ENCODE peak calls at places on chromosomes 4 and X, in four cellular contexts. One of them, this sample, is unnamed. For H3K27me3 and H3K4me1, the result is how much of the 10 kb centered on the place peaks cover.

GRCh38 chr4:121648518-121648917 is 48.3 kb downstream of the ANXA5 start:
- DNase-seq in stomach: no peak
- DNase-seq in endodermal cell: no peak
- DNase-seq in heart left ventricle: peak
- DNase-seq in this sample: no peak

GRCh38 chrX:151538190-151539122 is 25.0 kb upstream of the PASD1 start:
- DNase-seq in stomach: no peak
- DNase-seq in endodermal cell: no peak
- DNase-seq in heart left ventricle: no peak
- DNase-seq in this sample: no peak

GRCh38 chr4:17761062-17761461 is 20.4 kb downstream of the FAM184B start:
- DNase-seq in stomach: no peak
- DNase-seq in endodermal cell: no peak
- DNase-seq in heart left ventricle: no peak
- DNase-seq in this sample: no peak

GRCh38 chr4:26235500-26235899 is 85.3 kb upstream of the RBPJ start:
- DNase-seq in heart left ventricle: no peak
- DNase-seq in endodermal cell: no peak
- DNase-seq in stomach: peak
- DNase-seq in this sample: no peak

GRCh38 chrX:121570072-121570841 is 522.8 kb downstream of the GLUD2 start:
- DNase-seq in heart left ventricle: no peak
- DNase-seq in endodermal cell: no peak
- DNase-seq in stomach: no peak
- DNase-seq in this sample: no peak

GRCh38 chrX:7120578-7121219 is 26.8 kb upstream of the STS start:
- DNase-seq in stomach: no peak
- DNase-seq in heart left ventricle: no peak
- DNase-seq in endodermal cell: no peak
- DNase-seq in this sample: no peak

GRCh38 chr4:3118281-3118680 is 43.8 kb downstream of the HTT start:
- DNase-seq in endodermal cell: no peak
- DNase-seq in heart left ventricle: no peak
- DNase-seq in stomach: no peak
- DNase-seq in this sample: no peak

GRCh38 chr4:186068581-186069402 is at the start of gene TLR3:
- DNase-seq in stomach: no peak
- DNase-seq in endodermal cell: no peak
- DNase-seq in heart left ventricle: no peak
- DNase-seq in this sample: peak

GRCh38 chr4:185134176-185134869 is 8.7 kb upstream of the SLC25A4 start:
- DNase-seq in heart left ventricle: no peak
- DNase-seq in stomach: no peak
- DNase-seq in endodermal cell: no peak
- DNase-seq in this sample: no peak

GRCh38 chr4:20195071-20195885 is 56.4 kb upstream of the SLIT2 start:
- DNase-seq in endodermal cell: no peak
- DNase-seq in heart left ventricle: no peak
- DNase-seq in stomach: no peak
- DNase-seq in this sample: no peak

GRCh38 chr4:77852892-77853495 is 9.6 kb upstream of the MRPL1 start:
- DNase-seq in endodermal cell: no peak
- DNase-seq in stomach: no peak
- DNase-seq in heart left ventricle: no peak
- DNase-seq in this sample: no peak

GRCh38 chr4:96342790-96343455 is 503.0 kb downstream of the PDHA2 start:
- DNase-seq in stomach: no peak
- DNase-seq in heart left ventricle: no peak
- DNase-seq in endodermal cell: no peak
- DNase-seq in this sample: no peak

GRCh38 chr4:94545296-94545695 is 93.6 kb downstream of the PDLIM5 start:
- DNase-seq in heart left ventricle: no peak
- DNase-seq in endodermal cell: no peak
- DNase-seq in stomach: no peak
- DNase-seq in this sample: no peak

GRCh38 chr4:5500165-5500564 is 208.2 kb downstream of the EVC2 start:
- DNase-seq in heart left ventricle: no peak
- DNase-seq in endodermal cell: no peak
- DNase-seq in stomach: no peak
- DNase-seq in this sample: no peak

GRCh38 chr4:89915937-89916336 is 21.3 kb downstream of the MMRN1 start:
- DNase-seq in heart left ventricle: no peak
- DNase-seq in stomach: no peak
- DNase-seq in endodermal cell: no peak
- DNase-seq in this sample: peak

GRCh38 chrX:86149089-86149488 is 838 bp downstream of the DACH2 start:
- DNase-seq in heart left ventricle: no peak
- DNase-seq in stomach: no peak
- DNase-seq in endodermal cell: no peak
- DNase-seq in this sample: peak

GRCh38 chr4:6777636-6778281 is 4.8 kb upstream of the KIAA0232 start:
- DNase-seq in stomach: no peak
- DNase-seq in heart left ventricle: no peak
- DNase-seq in endodermal cell: no peak
- DNase-seq in this sample: no peak

GRCh38 chrX:17596051-17596450 is 141.2 kb upstream of the SCML1 start:
- DNase-seq in stomach: no peak
- DNase-seq in endodermal cell: no peak
- DNase-seq in heart left ventricle: no peak
- DNase-seq in this sample: no peak

DNA sequence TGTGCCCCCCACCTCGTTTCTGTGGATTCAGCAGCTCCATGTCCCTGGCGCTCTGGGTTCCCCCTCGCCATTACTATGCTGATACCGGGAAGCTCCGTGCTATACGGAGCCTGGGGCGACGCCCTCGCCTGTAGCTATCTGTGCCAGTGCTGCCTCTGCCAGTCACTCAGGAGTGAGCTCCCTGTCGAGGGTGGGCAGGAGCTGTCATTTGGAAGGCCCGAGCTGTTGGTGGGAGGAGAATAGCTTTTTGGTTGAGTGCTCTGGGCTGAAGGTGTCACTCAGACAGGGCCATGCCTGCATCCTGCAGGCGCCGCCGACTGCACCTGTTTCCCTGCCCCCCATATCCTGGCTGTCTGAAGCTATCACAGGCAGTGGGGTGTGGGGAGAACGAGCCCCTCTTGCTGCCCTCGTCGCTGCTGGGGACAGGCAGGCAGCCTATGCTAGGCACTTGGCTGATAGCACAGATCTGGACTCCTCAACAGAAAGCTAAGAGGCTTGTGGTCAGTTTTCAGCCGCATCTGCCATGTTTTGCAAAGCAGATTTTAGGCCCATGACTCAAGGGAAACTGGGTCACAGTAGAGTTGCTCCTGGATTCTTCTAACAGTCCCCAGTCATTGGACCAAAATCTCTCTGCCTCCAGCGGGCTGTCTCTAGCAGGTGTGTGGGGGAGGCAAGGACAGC is 31.8 kb downstream of the CPLX1 start:
- DNase-seq in heart left ventricle: no peak
- DNase-seq in stomach: no peak
- DNase-seq in endodermal cell: no peak
- DNase-seq in this sample: no peak
- H3K27me3 ChIP-seq in heart left ventricle: under half
- H3K27me3 ChIP-seq in stomach: half or more
- H3K27me3 ChIP-seq in endodermal cell: under half
- H3K27me3 ChIP-seq in this sample: under half

DNA sequence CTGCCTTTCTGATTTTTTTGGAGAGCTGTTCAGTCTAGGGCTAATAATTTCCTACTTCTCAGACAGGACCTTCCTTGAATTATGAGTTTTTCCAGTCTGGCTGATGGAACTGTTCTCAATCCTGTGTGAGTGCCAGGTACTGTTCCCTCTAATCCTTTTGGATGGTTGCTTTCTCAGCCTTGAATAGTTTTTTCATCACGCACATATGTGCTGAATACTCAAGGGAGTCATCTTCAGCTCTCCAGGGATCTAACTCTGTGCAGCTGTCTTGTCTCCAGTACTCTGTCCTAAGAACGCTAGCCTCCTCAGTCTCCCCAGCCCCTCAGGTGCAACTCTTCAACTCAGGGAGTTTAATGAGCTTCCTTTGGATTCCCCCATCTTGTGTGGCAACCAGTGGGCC is 93.2 kb downstream of the GASK1B start:
- DNase-seq in endodermal cell: no peak
- DNase-seq in heart left ventricle: no peak
- DNase-seq in stomach: no peak
- DNase-seq in this sample: no peak
- H3K4me1 ChIP-seq in endodermal cell: under half
- H3K4me1 ChIP-seq in heart left ventricle: under half
- H3K4me1 ChIP-seq in stomach: under half
- H3K4me1 ChIP-seq in this sample: under half

GRCh38 chr4:138845051-138845450 is 170.5 kb upstream of the NOCT start:
- DNase-seq in heart left ventricle: no peak
- DNase-seq in endodermal cell: peak
- DNase-seq in stomach: no peak
- DNase-seq in this sample: no peak
- H3K27me3 ChIP-seq in heart left ventricle: under half
- H3K27me3 ChIP-seq in endodermal cell: under half
- H3K27me3 ChIP-seq in stomach: under half
- H3K27me3 ChIP-seq in this sample: under half

GRCh38 chr4:142354794-142355416 is 491.2 kb downstream of the INPP4B start:
- DNase-seq in stomach: no peak
- DNase-seq in endodermal cell: no peak
- DNase-seq in heart left ventricle: no peak
- DNase-seq in this sample: no peak
- H3K4me1 ChIP-seq in stomach: half or more
- H3K4me1 ChIP-seq in endodermal cell: under half
- H3K4me1 ChIP-seq in heart left ventricle: under half
- H3K4me1 ChIP-seq in this sample: under half

GRCh38 chrX:38500886-38501285 is 60.5 kb upstream of the TSPAN7 start:
- DNase-seq in heart left ventricle: no peak
- DNase-seq in stomach: no peak
- DNase-seq in endodermal cell: no peak
- DNase-seq in this sample: no peak
- H3K27me3 ChIP-seq in heart left ventricle: under half
- H3K27me3 ChIP-seq in stomach: under half
- H3K27me3 ChIP-seq in endodermal cell: under half
- H3K27me3 ChIP-seq in this sample: under half

GRCh38 chrX:129786210-129786651 is 6.5 kb downstream of the SASH3 start:
- DNase-seq in stomach: no peak
- DNase-seq in endodermal cell: no peak
- DNase-seq in heart left ventricle: no peak
- DNase-seq in this sample: no peak

GRCh38 chrX:129787336-129788055 is 7.7 kb downstream of the SASH3 start:
- DNase-seq in stomach: no peak
- DNase-seq in endodermal cell: no peak
- DNase-seq in heart left ventricle: no peak
- DNase-seq in this sample: no peak

GRCh38 chrX:129782706-129783105 is 3.0 kb downstream of the SASH3 start:
- DNase-seq in stomach: no peak
- DNase-seq in endodermal cell: no peak
- DNase-seq in heart left ventricle: no peak
- DNase-seq in this sample: no peak

GRCh38 chrX:129783176-129783776 is 3.5 kb downstream of the SASH3 start:
- DNase-seq in endodermal cell: no peak
- DNase-seq in stomach: no peak
- DNase-seq in heart left ventricle: no peak
- DNase-seq in this sample: no peak

GRCh38 chrX:129785160-129785947 is 5.6 kb downstream of the SASH3 start:
- DNase-seq in stomach: no peak
- DNase-seq in endodermal cell: no peak
- DNase-seq in heart left ventricle: no peak
- DNase-seq in this sample: no peak
- H3K4me1 ChIP-seq in stomach: under half
- H3K4me1 ChIP-seq in endodermal cell: under half
- H3K4me1 ChIP-seq in heart left ventricle: under half
- H3K4me1 ChIP-seq in this sample: under half

DNA sequence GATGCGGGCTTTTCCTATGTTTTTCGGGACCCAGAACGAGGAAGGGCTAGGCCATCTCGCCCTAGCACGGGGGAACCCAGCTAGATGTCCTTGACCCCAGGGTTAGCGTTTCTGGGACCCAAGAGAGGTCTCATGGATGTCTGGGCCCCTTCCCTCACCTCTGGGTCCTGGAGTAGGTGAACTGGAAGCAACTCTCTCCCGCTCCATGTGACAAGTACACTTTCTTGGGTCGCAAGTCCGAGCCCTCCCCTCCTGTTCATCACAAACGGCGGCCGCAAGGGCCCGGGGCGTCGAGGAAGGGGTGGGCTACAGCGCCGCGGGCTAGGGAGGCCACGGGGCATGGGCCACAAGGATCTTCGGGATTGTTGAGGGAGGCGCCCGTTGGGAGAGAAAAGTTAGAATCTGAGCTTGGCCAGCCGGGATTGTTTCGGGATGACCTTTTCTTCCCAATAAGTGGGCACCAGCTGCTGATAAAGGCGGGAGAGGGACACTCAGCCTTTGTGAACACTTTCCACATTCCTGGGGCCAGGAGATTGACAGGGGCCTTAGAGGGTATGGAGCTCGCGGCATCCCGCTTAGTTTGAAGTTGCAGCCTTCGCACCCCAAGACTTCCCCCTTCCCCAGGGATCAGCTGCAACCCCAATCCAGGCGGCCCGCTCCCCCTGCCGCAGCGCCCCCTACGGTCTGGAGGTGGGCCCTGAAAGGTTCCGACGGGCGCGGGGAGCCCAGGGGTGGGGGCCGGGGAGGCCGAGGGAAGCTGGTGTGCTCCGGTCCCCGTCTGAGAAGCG is 137.0 kb upstream of the ZIC3 start:
- DNase-seq in endodermal cell: peak
- DNase-seq in heart left ventricle: no peak
- DNase-seq in stomach: no peak
- DNase-seq in this sample: no peak
- H3K27me3 ChIP-seq in endodermal cell: under half
- H3K27me3 ChIP-seq in heart left ventricle: half or more
- H3K27me3 ChIP-seq in stomach: half or more
- H3K27me3 ChIP-seq in this sample: under half

GRCh38 chr4:1207603-1208265 is 35.4 kb upstream of the SPON2 start:
- DNase-seq in endodermal cell: peak
- DNase-seq in stomach: peak
- DNase-seq in heart left ventricle: peak
- DNase-seq in this sample: peak

GRCh38 chr4:1206299-1207156 is 34.1 kb upstream of the SPON2 start:
- DNase-seq in stomach: no peak
- DNase-seq in heart left ventricle: peak
- DNase-seq in endodermal cell: peak
- DNase-seq in this sample: peak

GRCh38 chr4:1208266-1208961 is 36.0 kb upstream of the SPON2 start:
- DNase-seq in stomach: no peak
- DNase-seq in heart left ventricle: no peak
- DNase-seq in endodermal cell: no peak
- DNase-seq in this sample: peak

GRCh38 chr4:1205641-1206298 is 33.4 kb upstream of the SPON2 start:
- DNase-seq in endodermal cell: peak
- DNase-seq in stomach: peak
- DNase-seq in heart left ventricle: peak
- DNase-seq in this sample: peak

DNA sequence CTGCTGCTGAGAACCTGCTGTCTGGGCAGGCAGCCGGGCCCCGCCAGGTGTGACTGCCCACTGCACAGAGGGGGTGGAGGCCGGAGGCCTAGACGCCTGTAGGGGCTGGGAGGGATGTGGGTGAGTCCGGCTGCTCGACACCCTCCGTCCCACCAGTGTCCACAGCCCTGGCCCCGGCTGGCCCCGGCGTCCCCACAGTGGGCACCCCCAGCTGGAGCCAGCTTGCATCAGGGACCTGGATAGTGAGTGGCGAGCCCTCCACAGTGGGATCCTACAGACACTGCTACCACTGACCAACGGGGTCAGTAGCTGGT is 34.7 kb upstream of the SPON2 start:
- DNase-seq in stomach: no peak
- DNase-seq in endodermal cell: no peak
- DNase-seq in heart left ventricle: peak
- DNase-seq in this sample: peak
- H3K4me1 ChIP-seq in stomach: half or more
- H3K4me1 ChIP-seq in endodermal cell: under half
- H3K4me1 ChIP-seq in heart left ventricle: under half
- H3K4me1 ChIP-seq in this sample: under half